ENCODE peak calls at places on chromosomes 4 and X, in four cellular contexts. T, W, X and F are unnamed samples.

GRCh38 chr4:105192474-105192873 is 45.8 kb downstream of the TET2 start:
- DNase-seq in T (no peak), W (no peak), X (no peak), F (no peak)

GRCh38 chr4:143089291-143089690 is 95.4 kb upstream of the USP38 start:
- DNase-seq in T (no peak), W (no peak), X (no peak), F (no peak)

GRCh38 chr4:109588176-109588575 is 28.1 kb downstream of the MCUB start:
- DNase-seq in T (peak; percentile 52), W (no peak), X (no peak), F (no peak)

GRCh38 chrX:7689791-7690412 is 153.1 kb upstream of the VCX start:
- DNase-seq in T (no peak), W (no peak), X (no peak), F (no peak)

GRCh38 chrX:135923353-135923752 is 29.8 kb downstream of the SAGE1 start:
- DNase-seq in T (no peak), W (no peak), X (no peak), F (no peak)

GRCh38 chr4:109005523-109005922 is 242.7 kb upstream of the ETNPPL start:
- DNase-seq in T (no peak), W (peak; percentile 73), X (no peak), F (no peak)

GRCh38 chr4:109266236-109266635 is 36.2 kb downstream of the COL25A1 start:
- DNase-seq in T (no peak), W (no peak), X (no peak), F (no peak)

GRCh38 chrX:42093756-42094155 is 170.4 kb upstream of the CASK start:
- DNase-seq in T (peak; percentile 58), W (peak; percentile 40), X (no peak), F (no peak)

GRCh38 chrX:7215842-7216241 is 67.9 kb upstream of the PUDP start:
- DNase-seq in T (no peak), W (peak; percentile 13), X (no peak), F (no peak)

GRCh38 chr4:76087007-76087769 is 12.7 kb downstream of the ART3 start:
- DNase-seq in T (peak; percentile 9), W (peak; percentile 61), X (peak; percentile 58), F (no peak)

GRCh38 chr4:85488416-85488815 is 13.5 kb downstream of the ARHGAP24 start:
- DNase-seq in T (no peak), W (no peak), X (no peak), F (no peak)

GRCh38 chr4:108432418-108432817 is 188.0 kb upstream of the RPL34 start:
- DNase-seq in T (peak; percentile 36), W (no peak), X (no peak), F (no peak)

GRCh38 chr4:1487106-1487505 is 80.9 kb upstream of the NKX1-1 start:
- DNase-seq in T (no peak), W (no peak), X (peak; percentile 5), F (no peak)

GRCh38 chr4:74875451-74875850 is 57.5 kb upstream of the PARM1 start:
- DNase-seq in T (no peak), W (no peak), X (no peak), F (no peak)

GRCh38 chr4:129905256-129905655 is 809.3 kb downstream of the C4orf33 start:
- DNase-seq in T (no peak), W (no peak), X (no peak), F (no peak)

GRCh38 chr4:105550641-105551040 is 1.8 kb upstream of the ARHGEF38 start:
- DNase-seq in T (no peak), W (no peak), X (no peak), F (no peak)

GRCh38 chr4:89287945-89288344 is 19.7 kb downstream of the GPRIN3 start:
- DNase-seq in T (no peak), W (no peak), X (no peak), F (no peak)

GRCh38 chr4:39718366-39719323 is 20.7 kb downstream of the UBE2K start:
- DNase-seq in T (peak; percentile 28), W (no peak), X (no peak), F (no peak)

GRCh38 chr4:43233321-43233720 is 340.8 kb downstream of the GRXCR1 start:
- DNase-seq in T (no peak), W (no peak), X (no peak), F (no peak)

GRCh38 chrX:69088171-69088938 is 76.9 kb downstream of the PJA1 start:
- DNase-seq in T (no peak), W (peak; percentile 28), X (peak; percentile 18), F (no peak)

GRCh38 chrX:70494441-70494840 is 49.8 kb downstream of the DLG3 start:
- DNase-seq in T (no peak), W (peak; percentile 20), X (no peak), F (no peak)

GRCh38 chr4:160370046-160370445 is 1267.2 kb downstream of the RAPGEF2 start:
- DNase-seq in T (no peak), W (no peak), X (no peak), F (no peak)

GRCh38 chr4:120940547-120940946 is 18.0 kb upstream of the PRDM5 start:
- DNase-seq in T (no peak), W (no peak), X (no peak), F (no peak)

GRCh38 chr4:18075823-18076433 is 54.4 kb upstream of the LCORL start:
- DNase-seq in T (peak; percentile 68), W (peak; percentile 12), X (peak; percentile 53), F (peak; percentile 14)

GRCh38 chr4:6046526-6047129 is 28.4 kb upstream of the C4orf50 start:
- DNase-seq in T (no peak), W (no peak), X (no peak), F (no peak)

GRCh38 chr4:76589872-76590846 is 155.1 kb downstream of the SHROOM3 start:
- DNase-seq in T (no peak), W (peak; percentile 92), X (no peak), F (peak; percentile 27)

GRCh38 chr4:38512840-38513239 is 151.2 kb upstream of the KLF3 start:
- DNase-seq in T (no peak), W (no peak), X (no peak), F (no peak)

GRCh38 chr4:43607827-43608461 is 715.4 kb downstream of the GRXCR1 start:
- DNase-seq in T (no peak), W (no peak), X (no peak), F (no peak)

GRCh38 chrX:143664302-143664701 is 28.4 kb upstream of the SLITRK4 start:
- DNase-seq in T (peak; percentile 1), W (no peak), X (no peak), F (no peak)

GRCh38 chrX:143663755-143664154 is 27.9 kb upstream of the SLITRK4 start:
- DNase-seq in T (no peak), W (no peak), X (no peak), F (no peak)

DNA sequence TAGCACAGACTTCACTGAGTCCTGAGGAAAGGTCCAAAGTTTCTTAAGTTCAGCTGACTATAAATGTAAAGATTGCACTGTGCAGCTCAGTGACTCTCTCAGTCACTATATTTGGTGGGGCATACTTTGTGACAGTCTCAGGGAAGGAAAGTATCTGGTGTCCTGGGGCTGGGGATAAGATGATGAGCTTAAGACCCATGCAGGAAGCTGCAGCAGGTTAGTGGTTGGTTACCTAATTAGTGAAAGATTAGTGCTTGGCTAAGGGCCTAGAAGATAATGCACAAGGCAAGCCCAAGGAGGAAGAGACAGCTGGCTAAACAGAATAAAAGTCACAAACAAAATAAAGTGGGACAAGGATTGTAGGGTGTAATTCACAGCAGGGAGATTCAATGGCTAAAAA is 25.4 kb upstream of the SLITRK4 start:
- DNase-seq in T (no peak), W (no peak), X (no peak), F (no peak)
- H3K27ac ChIP-seq in T (no peak overlapping the region), W (no peak overlapping the region), X (no peak overlapping the region), F (no peak overlapping the region)

GRCh38 chr4:53016099-53016498 is 154.0 kb downstream of the RASL11B start:
- DNase-seq in T (no peak), W (no peak), X (no peak), F (no peak)
- H3K4me1 ChIP-seq in T (peaks cover 8% of the 10 kb centered on the region), W (peaks cover 29% of the 10 kb centered on the region), X (peaks cover 26% of the 10 kb centered on the region), F (peaks cover 68% of the 10 kb centered on the region)

GRCh38 chr4:185481390-185481789 is 9.9 kb upstream of the CCDC110 start:
- DNase-seq in T (no peak), W (no peak), X (no peak), F (no peak)

GRCh38 chr4:185480016-185480732 is 8.6 kb upstream of the CCDC110 start:
- DNase-seq in T (no peak), W (no peak), X (no peak), F (no peak)

DNA sequence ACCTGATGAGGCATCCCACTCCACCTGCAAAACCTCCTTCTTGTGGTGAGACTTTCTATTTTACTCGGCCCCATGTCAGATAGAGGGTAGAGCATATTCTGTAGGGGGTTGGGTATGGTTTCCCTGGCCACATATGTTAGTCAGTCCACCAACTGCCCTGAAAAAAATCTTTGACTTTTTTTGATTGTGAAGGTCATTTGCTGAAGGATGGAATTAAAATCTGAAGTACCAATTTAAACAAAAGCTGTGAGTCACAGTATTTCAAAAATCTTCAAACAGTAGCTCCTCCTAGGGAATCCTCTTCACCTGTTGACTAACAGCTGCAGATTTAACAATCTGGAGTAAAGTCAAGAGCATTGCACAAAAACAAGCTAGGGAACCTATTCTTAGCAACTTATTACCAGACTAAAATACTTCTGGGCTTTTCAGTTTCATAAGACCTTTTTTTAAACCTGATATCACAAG is 8.0 kb upstream of the CCDC110 start:
- DNase-seq in T (no peak), W (no peak), X (no peak), F (no peak)
- H3K4me3 ChIP-seq in T (no peak overlapping the region), W (no peak overlapping the region), X (peak overlapping the region; percentile 50), F (no peak overlapping the region)

GRCh38 chr4:102219143-102219542 is 126.1 kb downstream of the SLC39A8 start:
- DNase-seq in T (no peak), W (no peak), X (no peak), F (no peak)

GRCh38 chr4:102217775-102218174 is 127.5 kb downstream of the SLC39A8 start:
- DNase-seq in T (no peak), W (no peak), X (no peak), F (no peak)

GRCh38 chr4:102213031-102213430 is 132.3 kb downstream of the SLC39A8 start:
- DNase-seq in T (no peak), W (no peak), X (no peak), F (no peak)

GRCh38 chr4:102222838-102223237 is 122.4 kb downstream of the SLC39A8 start:
- DNase-seq in T (no peak), W (no peak), X (no peak), F (no peak)

DNA sequence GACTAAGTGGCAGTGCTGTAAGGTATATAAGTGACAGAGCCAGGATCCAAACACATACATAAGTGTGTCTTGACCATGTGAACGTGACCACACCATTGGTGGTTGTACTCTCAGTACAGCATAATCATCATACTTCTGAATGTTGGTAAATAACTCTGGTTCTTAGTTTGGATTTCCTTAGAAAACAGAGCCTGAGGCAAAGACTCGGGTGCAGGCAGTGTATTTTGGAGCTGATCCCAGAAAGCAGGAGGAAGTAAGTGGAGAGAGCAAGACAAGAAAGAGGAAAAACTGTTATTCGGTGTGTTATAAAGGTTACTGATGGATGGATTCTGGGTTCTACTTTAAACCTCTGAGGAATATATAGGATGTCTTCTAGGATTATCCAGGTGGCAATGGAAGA is 127.9 kb downstream of the SLC39A8 start:
- DNase-seq in T (no peak), W (no peak), X (no peak), F (no peak)
- H3K27ac ChIP-seq in T (no peak overlapping the region), W (no peak overlapping the region), X (no peak overlapping the region), F (no peak overlapping the region)